ENCODE peak calls at places on chromosomes 11 and 22, in eight cellular contexts. One of them, this sample, is unnamed.

GRCh38 chr11:64060861-64061444 is 25.2 kb downstream of the FLRT1 start:
- DNase-seq in thoracic aorta: no peak
- DNase-seq in AG08395: peak; percentile 85
- DNase-seq in C1 segment of cervical spinal cord: peak; percentile 27
- DNase-seq in neural crest cell: peak; percentile 58
- DNase-seq in tibial artery: no peak
- DNase-seq in effector memory CD4-positive, alpha-beta T cell: peak; percentile 30
- DNase-seq in body of pancreas: no peak
- DNase-seq in this sample: peak; percentile 75

GRCh38 chr11:78801161-78801884 is 226.7 kb upstream of the NARS2 start:
- DNase-seq in thoracic aorta: peak; percentile 6
- DNase-seq in AG08395: peak; percentile 83
- DNase-seq in C1 segment of cervical spinal cord: no peak
- DNase-seq in neural crest cell: no peak
- DNase-seq in tibial artery: peak; percentile 83
- DNase-seq in effector memory CD4-positive, alpha-beta T cell: no peak
- DNase-seq in body of pancreas: peak; percentile 72
- DNase-seq in this sample: no peak

GRCh38 chr11:46694095-46694494 is 6.3 kb downstream of the ARHGAP1 start:
- DNase-seq in thoracic aorta: no peak
- DNase-seq in AG08395: no peak
- DNase-seq in C1 segment of cervical spinal cord: no peak
- DNase-seq in neural crest cell: no peak
- DNase-seq in tibial artery: no peak
- DNase-seq in effector memory CD4-positive, alpha-beta T cell: no peak
- DNase-seq in body of pancreas: no peak
- DNase-seq in this sample: no peak

GRCh38 chr11:75342966-75343870 is 8.2 kb downstream of the ARRB1 start:
- DNase-seq in thoracic aorta: no peak
- DNase-seq in AG08395: no peak
- DNase-seq in C1 segment of cervical spinal cord: no peak
- DNase-seq in neural crest cell: no peak
- DNase-seq in tibial artery: no peak
- DNase-seq in effector memory CD4-positive, alpha-beta T cell: no peak
- DNase-seq in body of pancreas: peak; percentile 89
- DNase-seq in this sample: no peak

GRCh38 chr22:31160328-31160978 is 471 bp downstream of the RNF185 start:
- DNase-seq in thoracic aorta: no peak
- DNase-seq in AG08395: peak; percentile 43
- DNase-seq in C1 segment of cervical spinal cord: no peak
- DNase-seq in neural crest cell: no peak
- DNase-seq in tibial artery: no peak
- DNase-seq in effector memory CD4-positive, alpha-beta T cell: peak; percentile 4
- DNase-seq in body of pancreas: peak; percentile 19
- DNase-seq in this sample: no peak

GRCh38 chr22:19629331-19629719 is 85.0 kb upstream of the SEPTIN5 start:
- DNase-seq in thoracic aorta: no peak
- DNase-seq in AG08395: no peak
- DNase-seq in C1 segment of cervical spinal cord: no peak
- DNase-seq in neural crest cell: no peak
- DNase-seq in tibial artery: peak; percentile 43
- DNase-seq in effector memory CD4-positive, alpha-beta T cell: no peak
- DNase-seq in body of pancreas: no peak
- DNase-seq in this sample: no peak

GRCh38 chr11:59923813-59924212 is 14.4 kb upstream of the OOSP1 start:
- DNase-seq in thoracic aorta: no peak
- DNase-seq in AG08395: no peak
- DNase-seq in C1 segment of cervical spinal cord: no peak
- DNase-seq in neural crest cell: no peak
- DNase-seq in tibial artery: no peak
- DNase-seq in effector memory CD4-positive, alpha-beta T cell: no peak
- DNase-seq in body of pancreas: no peak
- DNase-seq in this sample: no peak

GRCh38 chr22:19038728-19039447 is 83.3 kb downstream of the DGCR2 start:
- DNase-seq in thoracic aorta: no peak
- DNase-seq in AG08395: no peak
- DNase-seq in C1 segment of cervical spinal cord: no peak
- DNase-seq in neural crest cell: no peak
- DNase-seq in tibial artery: peak; percentile 63
- DNase-seq in effector memory CD4-positive, alpha-beta T cell: no peak
- DNase-seq in body of pancreas: no peak
- DNase-seq in this sample: no peak

GRCh38 chr11:100512475-100512874 is 174.6 kb upstream of the ARHGAP42 start:
- DNase-seq in thoracic aorta: no peak
- DNase-seq in AG08395: no peak
- DNase-seq in C1 segment of cervical spinal cord: no peak
- DNase-seq in neural crest cell: no peak
- DNase-seq in tibial artery: no peak
- DNase-seq in effector memory CD4-positive, alpha-beta T cell: no peak
- DNase-seq in body of pancreas: no peak
- DNase-seq in this sample: no peak

This sample was measured in NCI-H2081 treated with DMSO at 0.1 percent for 48 hours.